ENCODE peak calls at places on chromosomes 16 and 17, in four cellular contexts. One of them, this sample, is unnamed.

GRCh38 chr17:31235110-31235509 is 61.9 kb downstream of the OMG start:
- DNase-seq in NB4: no peak
- DNase-seq in A549: no peak
- DNase-seq in spleen: no peak
- DNase-seq in this sample: no peak

GRCh38 chr17:9985622-9986021 is 80.6 kb upstream of the RCVRN start:
- DNase-seq in NB4: no peak
- DNase-seq in A549: no peak
- DNase-seq in spleen: no peak
- DNase-seq in this sample: no peak

GRCh38 chr16:77789085-77789611 is 784 bp downstream of the VAT1L start:
- DNase-seq in NB4: no peak
- DNase-seq in A549: no peak
- DNase-seq in spleen: no peak
- DNase-seq in this sample: no peak

GRCh38 chr16:89575247-89576172 is at the start of gene CPNE7:
- DNase-seq in NB4: no peak
- DNase-seq in A549: peak; percentile 60
- DNase-seq in spleen: no peak
- DNase-seq in this sample: no peak

GRCh38 chr17:76567634-76568432 is 17.8 kb downstream of the ST6GALNAC2 start:
- DNase-seq in NB4: peak; percentile 62
- DNase-seq in A549: no peak
- DNase-seq in spleen: peak; percentile 79
- DNase-seq in this sample: no peak

GRCh38 chr17:42132941-42133340 is 10.3 kb downstream of the HSPB9 start:
- DNase-seq in NB4: peak; percentile 67
- DNase-seq in A549: no peak
- DNase-seq in spleen: no peak
- DNase-seq in this sample: peak; percentile 77

GRCh38 chr17:15263206-15263579 is 1.9 kb downstream of the PMP22 start:
- DNase-seq in NB4: no peak
- DNase-seq in A549: peak; percentile 73
- DNase-seq in spleen: peak; percentile 75
- DNase-seq in this sample: peak; percentile 72

GRCh38 chr17:48283390-48283789 is 146.6 kb downstream of the SKAP1 start:
- DNase-seq in NB4: no peak
- DNase-seq in A549: no peak
- DNase-seq in spleen: no peak
- DNase-seq in this sample: no peak

GRCh38 chr16:84572096-84572495 is 45.8 kb downstream of the COTL1 start:
- DNase-seq in NB4: no peak
- DNase-seq in A549: no peak
- DNase-seq in spleen: no peak
- DNase-seq in this sample: no peak

GRCh38 chr17:70037498-70037897 is 37.5 kb upstream of the KCNJ16 start:
- DNase-seq in NB4: no peak
- DNase-seq in A549: no peak
- DNase-seq in spleen: no peak
- DNase-seq in this sample: no peak

GRCh38 chr17:35578195-35578928 is at the start of gene PEX12:
- DNase-seq in NB4: peak; percentile 95
- DNase-seq in A549: peak; percentile 93
- DNase-seq in spleen: peak; percentile 95
- DNase-seq in this sample: peak; percentile 93

GRCh38 chr16:49464877-49465504 is 91.4 kb downstream of the C16orf78 start:
- DNase-seq in NB4: no peak
- DNase-seq in A549: no peak
- DNase-seq in spleen: peak; percentile 73
- DNase-seq in this sample: peak; percentile 15

GRCh38 chr16:6573577-6573976 is 759.1 kb upstream of the RBFOX1 start:
- DNase-seq in NB4: peak; percentile 6
- DNase-seq in A549: no peak
- DNase-seq in spleen: no peak
- DNase-seq in this sample: peak; percentile 22

GRCh38 chr17:17351901-17352781 is 49.0 kb downstream of the NT5M start:
- DNase-seq in NB4: peak; percentile 90
- DNase-seq in A549: no peak
- DNase-seq in spleen: peak; percentile 83
- DNase-seq in this sample: no peak

GRCh38 chr17:56870163-56870651 is 36.3 kb downstream of the DGKE start:
- DNase-seq in NB4: no peak
- DNase-seq in A549: no peak
- DNase-seq in spleen: no peak
- DNase-seq in this sample: no peak

DNA sequence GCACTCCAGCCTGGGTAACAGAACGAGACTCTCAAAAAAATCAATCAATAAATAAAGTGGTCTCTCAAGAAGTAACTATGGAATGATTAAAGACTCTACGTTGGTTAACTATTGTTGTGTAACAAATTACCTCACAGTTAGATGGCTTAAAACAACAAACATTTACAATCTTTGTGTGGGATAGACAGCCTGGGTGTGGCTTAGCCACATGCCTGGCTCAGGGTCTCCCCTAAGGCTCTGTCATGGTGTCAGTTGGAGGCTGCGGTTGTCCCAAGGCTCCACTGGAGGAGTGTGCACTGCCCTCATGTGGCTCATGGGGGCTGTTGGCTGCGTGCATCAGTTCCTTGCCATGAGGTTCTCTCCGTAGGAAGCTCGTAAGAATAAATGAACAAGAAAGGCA is 294.5 kb downstream of the SNX29 start:
- DNase-seq in NB4: peak; percentile 47
- DNase-seq in A549: no peak
- DNase-seq in spleen: no peak
- DNase-seq in this sample: no peak
- TF ChIP-seq CTCF in NB4: peak; percentile 25
- TF ChIP-seq CTCF in A549: peak; percentile 15
- TF ChIP-seq CTCF in spleen: no peak
- TF ChIP-seq CTCF in this sample: no peak

DNA sequence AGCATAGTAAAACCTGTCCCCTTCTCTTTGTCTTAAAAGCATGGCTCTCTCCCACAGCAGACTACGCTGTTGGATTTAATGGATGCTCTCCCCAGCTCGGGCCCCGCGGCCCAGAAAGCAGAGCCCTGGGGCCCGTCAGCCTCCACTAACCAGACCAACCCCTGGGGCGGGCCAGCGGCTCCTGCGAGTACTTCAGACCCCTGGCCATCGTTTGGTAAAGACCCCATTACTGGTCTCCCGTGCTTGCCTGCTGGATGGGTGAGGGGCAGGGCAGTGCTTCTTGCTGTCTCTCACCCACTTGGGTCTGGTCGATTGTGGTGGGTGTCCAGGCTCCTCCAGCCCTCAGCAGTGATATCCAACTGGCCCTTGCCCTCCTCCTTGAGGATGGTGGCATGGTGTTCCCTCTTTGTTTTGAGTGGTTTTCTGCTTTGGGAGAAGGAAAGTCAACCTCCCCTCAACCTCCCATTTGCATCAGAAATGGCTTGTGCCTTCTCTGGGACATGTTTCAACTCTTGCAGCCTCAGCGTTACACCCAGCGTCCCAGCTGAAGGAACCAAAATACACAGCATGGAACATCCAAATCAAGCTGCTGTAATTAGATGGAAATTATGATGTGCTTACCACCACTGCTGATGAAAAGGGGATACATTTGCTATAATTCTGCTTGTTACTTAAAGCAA is 49.3 kb downstream of the B9D1 start:
- DNase-seq in NB4: no peak
- DNase-seq in A549: no peak
- DNase-seq in spleen: peak; percentile 69
- DNase-seq in this sample: no peak
- H3K4me3 ChIP-seq in NB4: no peak overlapping the region
- H3K4me3 ChIP-seq in A549: no peak overlapping the region
- H3K4me3 ChIP-seq in spleen: no peak overlapping the region
- H3K4me3 ChIP-seq in this sample: no peak overlapping the region

GRCh38 chr17:13027246-13027645 is 9.4 kb upstream of the ELAC2 start:
- DNase-seq in NB4: no peak
- DNase-seq in A549: no peak
- DNase-seq in spleen: no peak
- DNase-seq in this sample: no peak

GRCh38 chr17:13030459-13031305 is 12.9 kb upstream of the ELAC2 start:
- DNase-seq in NB4: peak; percentile 66
- DNase-seq in A549: peak; percentile 49
- DNase-seq in spleen: no peak
- DNase-seq in this sample: peak; percentile 47

GRCh38 chr17:13036776-13037175 is 18.9 kb upstream of the ELAC2 start:
- DNase-seq in NB4: no peak
- DNase-seq in A549: no peak
- DNase-seq in spleen: no peak
- DNase-seq in this sample: no peak

GRCh38 chr17:13029340-13029739 is 11.5 kb upstream of the ELAC2 start:
- DNase-seq in NB4: no peak
- DNase-seq in A549: no peak
- DNase-seq in spleen: no peak
- DNase-seq in this sample: no peak

DNA sequence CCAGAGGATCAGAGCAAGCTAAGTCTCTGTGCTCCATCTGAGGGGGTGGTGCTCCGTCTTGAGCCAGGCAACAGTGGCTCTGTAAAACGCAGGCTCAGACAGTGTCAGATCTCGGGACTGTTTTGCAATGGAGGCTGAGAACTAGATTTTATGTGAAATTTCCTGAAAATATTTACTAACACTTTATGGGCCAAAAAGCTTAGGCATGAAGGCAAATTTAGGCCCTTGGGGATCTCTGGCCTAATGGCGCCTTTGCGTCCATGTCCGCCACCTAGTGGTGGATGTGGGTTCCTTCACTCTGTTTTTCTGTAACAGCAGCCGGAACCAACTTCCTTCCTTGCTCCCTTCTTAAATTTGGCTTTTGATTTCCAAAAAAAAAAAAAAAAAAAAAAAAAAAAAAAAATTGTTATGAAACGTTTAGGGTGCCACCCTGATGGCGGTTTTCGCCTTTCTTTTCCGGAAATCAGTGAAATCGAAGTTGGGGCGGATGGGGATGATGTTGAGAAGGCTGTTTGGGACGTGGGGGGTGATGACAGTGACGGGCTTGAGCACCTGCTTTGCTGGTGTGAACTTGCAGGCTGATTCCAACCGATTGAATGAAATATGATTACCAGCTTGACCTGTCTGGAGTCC is 14.0 kb upstream of the ELAC2 start:
- DNase-seq in NB4: peak; percentile 69
- DNase-seq in A549: peak; percentile 52
- DNase-seq in spleen: peak; percentile 81
- DNase-seq in this sample: peak; percentile 47
- TF ChIP-seq CTCF in NB4: peak; percentile 94
- TF ChIP-seq CTCF in A549: peak; percentile 69
- TF ChIP-seq CTCF in spleen: peak; percentile 75
- TF ChIP-seq CTCF in this sample: peak; percentile 76

DNA sequence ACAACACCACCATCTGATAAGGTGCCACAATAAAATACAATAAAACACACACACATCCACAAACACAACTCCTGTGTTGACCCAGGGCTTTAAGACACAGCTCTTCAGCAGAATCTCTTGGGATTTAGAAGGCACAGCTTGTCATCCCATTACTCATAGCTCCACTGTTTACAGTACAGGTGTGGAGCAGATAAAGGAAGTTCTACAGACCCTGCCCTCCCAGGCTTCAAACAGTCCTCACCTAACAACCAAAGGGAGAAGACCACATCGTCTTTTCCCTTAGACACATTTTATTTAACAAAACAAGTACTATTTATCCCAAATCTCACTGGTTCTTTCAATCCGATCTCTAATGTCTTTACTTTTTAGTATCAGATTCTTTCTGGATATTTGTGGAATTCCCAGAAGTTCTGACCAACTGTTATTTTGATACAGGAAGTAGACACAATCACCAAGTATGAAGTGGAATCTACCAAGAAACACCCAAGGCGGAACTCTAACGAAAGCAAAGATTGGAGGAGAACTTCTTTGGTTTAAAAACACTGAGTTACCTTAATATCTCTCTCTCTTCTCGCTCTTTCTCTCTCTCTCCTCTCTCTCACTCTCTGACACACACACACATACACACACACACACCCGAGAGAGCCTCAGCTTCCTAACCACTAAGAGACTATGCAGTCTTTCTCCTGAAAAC is 46.1 kb downstream of the CYTH1 start:
- DNase-seq in NB4: no peak
- DNase-seq in A549: no peak
- DNase-seq in spleen: no peak
- DNase-seq in this sample: peak; percentile 73
- H3K4me3 ChIP-seq in NB4: peak overlapping the region; percentile 47
- H3K4me3 ChIP-seq in A549: peak overlapping the region; percentile 61
- H3K4me3 ChIP-seq in spleen: peak overlapping the region; percentile 62
- H3K4me3 ChIP-seq in this sample: peak overlapping the region; percentile 57

DNA sequence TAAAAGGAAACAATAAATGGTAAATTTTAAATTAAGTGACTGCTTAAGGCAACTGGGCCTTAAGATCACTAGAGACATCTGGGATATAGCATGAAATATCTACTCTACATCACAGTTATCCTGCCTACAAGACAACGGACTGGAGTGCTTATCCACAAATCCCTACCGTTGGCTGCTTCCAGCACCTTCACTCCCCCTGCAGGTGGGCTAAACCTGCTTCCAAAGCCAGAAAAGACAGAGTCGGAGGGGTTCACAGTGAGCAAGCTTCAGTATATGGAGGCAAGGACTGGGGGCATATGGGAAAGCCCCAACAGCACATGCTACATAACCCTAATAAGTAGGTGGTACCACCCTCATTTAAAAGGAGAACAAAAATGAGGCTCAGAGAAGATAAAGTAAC is 45.3 kb downstream of the GRIN2A start:
- DNase-seq in NB4: no peak
- DNase-seq in A549: no peak
- DNase-seq in spleen: no peak
- DNase-seq in this sample: no peak
- TF ChIP-seq CTCF in NB4: no peak
- TF ChIP-seq CTCF in A549: no peak
- TF ChIP-seq CTCF in spleen: no peak
- TF ChIP-seq CTCF in this sample: no peak

GRCh38 chr17:50637829-50638571 is 3.3 kb downstream of the ABCC3 start:
- DNase-seq in NB4: no peak
- DNase-seq in A549: no peak
- DNase-seq in spleen: no peak
- DNase-seq in this sample: peak; percentile 58

GRCh38 chr17:50636804-50637195 is 2.1 kb downstream of the ABCC3 start:
- DNase-seq in NB4: no peak
- DNase-seq in A549: no peak
- DNase-seq in spleen: no peak
- DNase-seq in this sample: no peak

GRCh38 chr17:50638851-50639767 is 4.4 kb downstream of the ABCC3 start:
- DNase-seq in NB4: peak; percentile 33
- DNase-seq in A549: peak; percentile 96
- DNase-seq in spleen: peak; percentile 84
- DNase-seq in this sample: peak; percentile 98

GRCh38 chr17:50636145-50636803 is 1.6 kb downstream of the ABCC3 start:
- DNase-seq in NB4: no peak
- DNase-seq in A549: no peak
- DNase-seq in spleen: no peak
- DNase-seq in this sample: no peak

GRCh38 chr17:50638572-50638850 is 3.8 kb downstream of the ABCC3 start:
- DNase-seq in NB4: no peak
- DNase-seq in A549: peak; percentile 94
- DNase-seq in spleen: no peak
- DNase-seq in this sample: no peak
- H3K4me3 ChIP-seq in NB4: no peak overlapping the region
- H3K4me3 ChIP-seq in A549: peak overlapping the region; percentile 92
- H3K4me3 ChIP-seq in spleen: no peak overlapping the region
- H3K4me3 ChIP-seq in this sample: no peak overlapping the region

GRCh38 chr17:61331886-61332285 is 67.8 kb upstream of the TBX2 start:
- DNase-seq in NB4: no peak
- DNase-seq in A549: no peak
- DNase-seq in spleen: no peak
- DNase-seq in this sample: no peak
- TF ChIP-seq CTCF in NB4: no peak
- TF ChIP-seq CTCF in A549: no peak
- TF ChIP-seq CTCF in spleen: no peak
- TF ChIP-seq CTCF in this sample: no peak

GRCh38 chr17:79728908-79729471 is 1.8 kb upstream of the ENPP7 start:
- DNase-seq in NB4: no peak
- DNase-seq in A549: no peak
- DNase-seq in spleen: peak; percentile 88
- DNase-seq in this sample: no peak
- H3K4me3 ChIP-seq in NB4: no peak overlapping the region
- H3K4me3 ChIP-seq in A549: no peak overlapping the region
- H3K4me3 ChIP-seq in spleen: peak overlapping the region; percentile 41
- H3K4me3 ChIP-seq in this sample: no peak overlapping the region